ENCODE peak calls at places on chromosomes 7 and 10, in eight cellular contexts. C, I, H, S, G, P, O and A are unnamed samples. For H3K27me3 and H3K36me3, the result is how much of the 10 kb centered on the place peaks cover.

GRCh38 chr7:25968205-25968993 is 183.6 kb upstream of the NFE2L3 start:
- DNase-seq in S (no peak), H (no peak), O (no peak), P (no peak), I (peak), C (no peak), G (no peak), A (no peak)

GRCh38 chr7:143362126-143362961 is at the start of gene FAM131B:
- DNase-seq in I (no peak), H (peak), C (no peak), S (no peak), G (no peak), O (no peak), P (no peak), A (peak)

GRCh38 chr10:31630866-31631567 is 297.6 kb downstream of the ARHGAP12 start:
- DNase-seq in C (no peak), I (no peak), O (no peak), G (no peak), P (no peak), S (no peak), H (no peak), A (no peak)

GRCh38 chr10:93818086-93818485 is 60.4 kb downstream of the LGI1 start:
- DNase-seq in C (no peak), I (no peak), P (no peak), H (no peak), G (no peak), S (no peak), O (no peak), A (no peak)

GRCh38 chr7:22601812-22602568 is 102.0 kb upstream of the STEAP1B start:
- DNase-seq in P (peak), G (peak), S (no peak), H (no peak), C (no peak), I (no peak), O (no peak), A (peak)

GRCh38 chr10:3399756-3400155 is 227.2 kb upstream of the PITRM1 start:
- DNase-seq in G (no peak), P (no peak), I (no peak), C (no peak), S (no peak), O (no peak), H (no peak), A (no peak)

GRCh38 chr10:62870866-62871265 is 54.7 kb upstream of the EGR2 start:
- DNase-seq in S (no peak), G (no peak), I (no peak), P (no peak), O (no peak), H (no peak), C (no peak), A (no peak)

GRCh38 chr7:105524840-105525239 is 2.8 kb upstream of the PUS7 start:
- DNase-seq in S (no peak), G (no peak), C (no peak), I (no peak), H (no peak), P (no peak), O (no peak), A (no peak)

GRCh38 chr7:30206466-30206865 is 71.7 kb downstream of the MTURN start:
- DNase-seq in H (peak), G (peak), P (no peak), I (no peak), O (no peak), S (no peak), C (no peak), A (peak)

GRCh38 chr10:75650648-75651047 is 219.2 kb downstream of the LRMDA start:
- DNase-seq in G (no peak), P (no peak), I (no peak), H (no peak), S (no peak), O (no peak), C (no peak), A (no peak)

GRCh38 chr7:88929719-88930118 is 134.2 kb upstream of the TEX47 start:
- DNase-seq in I (no peak), C (no peak), G (no peak), O (no peak), H (no peak), P (no peak), S (no peak), A (no peak)

GRCh38 chr7:95470452-95470851 is 15.3 kb upstream of the ASB4 start:
- DNase-seq in C (no peak), G (peak), H (no peak), S (no peak), O (peak), P (no peak), I (no peak), A (peak)

GRCh38 chr7:142797342-142797798 is 26.6 kb downstream of the PRSS2 start:
- DNase-seq in C (no peak), H (no peak), P (no peak), O (no peak), I (peak), G (no peak), S (peak), A (no peak)

GRCh38 chr7:90772410-90772809 is 176.3 kb downstream of the CDK14 start:
- DNase-seq in C (no peak), G (no peak), P (no peak), S (no peak), I (no peak), H (no peak), O (no peak), A (no peak)

GRCh38 chr10:26566525-26567348 is 128.6 kb downstream of the APBB1IP start:
- DNase-seq in C (no peak), S (no peak), H (no peak), O (peak), I (peak), P (no peak), G (no peak), A (peak)

GRCh38 chr7:33534830-33535229 is 370.5 kb upstream of the BMPER start:
- DNase-seq in C (no peak), H (peak), G (no peak), S (no peak), O (peak), I (no peak), P (no peak), A (no peak)

GRCh38 chr7:18694484-18694883 is 198.9 kb downstream of the HDAC9 start:
- DNase-seq in G (no peak), O (no peak), H (no peak), S (no peak), P (no peak), C (no peak), I (no peak), A (no peak)

GRCh38 chr10:71038921-71039320 is 150.6 kb upstream of the PCBD1 start:
- DNase-seq in P (no peak), C (no peak), I (peak), S (no peak), G (no peak), O (no peak), H (no peak), A (no peak)

GRCh38 chr7:94908204-94909022 is 1.0 kb downstream of the PPP1R9A start:
- DNase-seq in S (peak), O (peak), C (no peak), I (peak), G (no peak), P (peak), H (peak), A (peak)

GRCh38 chr10:124009616-124010015 is 83.8 kb downstream of the CHST15 start:
- DNase-seq in G (no peak), H (no peak), P (no peak), C (no peak), O (no peak), S (peak), I (peak), A (peak)

GRCh38 chr10:70773965-70774809 is 11.0 kb downstream of the TBATA start:
- DNase-seq in C (no peak), H (no peak), G (no peak), P (no peak), S (no peak), O (no peak), I (peak), A (no peak)

GRCh38 chr10:124913167-124913566 is 28.8 kb upstream of the ZRANB1 start:
- DNase-seq in P (no peak), C (no peak), S (no peak), O (no peak), H (no peak), I (no peak), G (no peak), A (no peak)

GRCh38 chr10:103693070-103693811 is 162.1 kb downstream of the SH3PXD2A start:
- DNase-seq in C (no peak), O (peak), G (no peak), S (no peak), I (no peak), P (no peak), H (peak), A (no peak)

GRCh38 chr7:55502988-55503514 is 69.3 kb downstream of the VOPP1 start:
- DNase-seq in I (no peak), H (no peak), O (no peak), C (no peak), S (no peak), G (no peak), P (no peak), A (no peak)

GRCh38 chr10:22978287-22978686 is 50.4 kb downstream of the ARMC3 start:
- DNase-seq in C (no peak), I (no peak), P (no peak), G (no peak), H (no peak), S (no peak), O (no peak), A (no peak)

GRCh38 chr7:101154693-101155102 is 422 bp downstream of the AP1S1 start:
- DNase-seq in O (no peak), S (no peak), H (peak), P (no peak), C (no peak), G (no peak), I (no peak), A (peak)

GRCh38 chr7:96285579-96285978 is 36.3 kb downstream of the SLC25A13 start:
- DNase-seq in C (no peak), P (no peak), G (no peak), H (no peak), O (no peak), S (no peak), I (no peak), A (no peak)

GRCh38 chr10:27504897-27505457 is 873 bp downstream of the RAB18 start:
- DNase-seq in C (no peak), S (no peak), I (no peak), P (no peak), H (peak), G (peak), O (peak), A (no peak)

GRCh38 chr7:69698109-69698840 is 100.0 kb downstream of the AUTS2 start:
- DNase-seq in O (no peak), I (no peak), S (no peak), G (no peak), H (no peak), C (no peak), P (no peak), A (no peak)

GRCh38 chr7:69693042-69693441 is 94.8 kb downstream of the AUTS2 start:
- DNase-seq in O (no peak), H (no peak), P (no peak), C (no peak), I (no peak), S (no peak), G (no peak), A (no peak)

GRCh38 chr7:69699949-69700715 is 101.9 kb downstream of the AUTS2 start:
- DNase-seq in P (no peak), G (no peak), C (no peak), O (no peak), S (no peak), H (no peak), I (no peak), A (no peak)

GRCh38 chr7:69695998-69696657 is 97.9 kb downstream of the AUTS2 start:
- DNase-seq in O (no peak), S (no peak), H (no peak), G (no peak), C (no peak), I (no peak), P (no peak), A (no peak)

GRCh38 chr7:69696686-69697685 is 98.7 kb downstream of the AUTS2 start:
- DNase-seq in O (no peak), C (no peak), I (no peak), H (no peak), S (no peak), P (no peak), G (no peak), A (no peak)
- H3K27me3 ChIP-seq in O (under half), C (under half), I (under half), H (under half), S (under half), P (under half), G (under half), A (under half)

GRCh38 chr7:157233677-157234076 is 95.0 kb downstream of the UBE3C start:
- DNase-seq in G (no peak), H (no peak), C (no peak), S (no peak), P (no peak), I (no peak), O (no peak), A (no peak)
- H3K36me3 ChIP-seq in G (under half), H (under half), C (under half), S (under half), P (half or more), I (under half), O (under half), A (under half)

GRCh38 chr7:74522281-74522905 is 68.7 kb downstream of the GTF2IRD1 start:
- DNase-seq in G (no peak), O (no peak), S (no peak), I (no peak), P (no peak), H (no peak), C (no peak), A (no peak)
- H3K4me3 ChIP-seq in G (no peak), O (no peak), S (no peak), I (no peak), P (no peak), H (no peak), C (no peak), A (no peak)

GRCh38 chr7:157529768-157530560 is 193.2 kb downstream of the DNAJB6 start:
- DNase-seq in I (peak), O (no peak), P (no peak), S (peak), H (no peak), C (no peak), G (no peak), A (no peak)

GRCh38 chr7:157527235-157527634 is 190.4 kb downstream of the DNAJB6 start:
- DNase-seq in P (no peak), I (peak), C (no peak), G (no peak), O (no peak), S (no peak), H (no peak), A (no peak)

GRCh38 chr7:157528785-157529341 is 192.1 kb downstream of the DNAJB6 start:
- DNase-seq in O (no peak), I (peak), C (no peak), P (no peak), G (no peak), S (no peak), H (no peak), A (no peak)

GRCh38 chr7:157527686-157528085 is 190.9 kb downstream of the DNAJB6 start:
- DNase-seq in I (peak), P (no peak), C (no peak), O (no peak), H (no peak), S (no peak), G (no peak), A (no peak)

DNA sequence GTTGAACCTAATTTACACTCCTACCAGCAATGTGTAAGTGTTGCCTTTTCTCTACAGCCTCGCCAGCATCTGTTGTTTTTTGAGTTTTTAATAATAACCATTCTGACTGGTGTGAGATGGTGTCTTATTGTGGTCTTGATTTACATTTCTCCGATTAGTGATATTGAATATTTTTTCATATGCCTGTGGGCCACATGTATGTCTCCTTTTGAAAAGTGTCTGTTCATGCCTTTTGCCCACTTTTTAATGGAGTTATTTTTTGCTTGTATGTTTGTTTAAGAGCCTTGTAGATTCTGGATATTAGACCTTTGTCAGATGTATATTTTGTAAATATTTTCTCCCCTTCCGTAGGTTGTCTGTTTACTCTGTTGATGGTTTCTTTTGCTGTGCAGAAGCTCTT is 195.3 kb downstream of the DNAJB6 start:
- DNase-seq in I (no peak), S (no peak), C (no peak), H (no peak), G (no peak), O (no peak), P (no peak), A (no peak)
- H3K27me3 ChIP-seq in I (under half), S (under half), C (under half), H (under half), G (under half), O (under half), P (under half), A (under half)

DNA sequence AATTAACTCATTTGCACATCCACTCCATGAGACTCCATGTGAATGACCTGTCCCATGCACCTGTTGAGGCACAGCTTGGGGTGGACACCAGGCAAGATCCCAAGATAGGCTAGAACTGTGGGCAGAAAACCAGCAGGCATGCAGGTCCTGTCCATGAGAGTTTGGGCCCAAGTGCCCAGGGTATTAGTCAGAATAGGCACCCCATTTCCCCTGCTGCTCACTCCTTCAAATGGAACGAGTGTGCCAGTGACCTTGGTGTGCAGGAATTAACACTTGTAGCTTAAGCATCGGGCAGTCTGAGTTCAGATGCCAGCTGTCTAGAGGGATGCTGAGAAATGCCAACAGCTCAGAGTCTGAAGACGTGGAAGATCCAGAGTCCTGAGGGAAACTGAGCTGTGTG is 254.1 kb upstream of the GLI3 start:
- DNase-seq in P (no peak), G (no peak), H (no peak), C (no peak), I (no peak), S (no peak), O (no peak), A (no peak)
- H3K36me3 ChIP-seq in P (under half), G (under half), H (under half), C (under half), I (under half), S (under half), O (under half), A (under half)

DNA sequence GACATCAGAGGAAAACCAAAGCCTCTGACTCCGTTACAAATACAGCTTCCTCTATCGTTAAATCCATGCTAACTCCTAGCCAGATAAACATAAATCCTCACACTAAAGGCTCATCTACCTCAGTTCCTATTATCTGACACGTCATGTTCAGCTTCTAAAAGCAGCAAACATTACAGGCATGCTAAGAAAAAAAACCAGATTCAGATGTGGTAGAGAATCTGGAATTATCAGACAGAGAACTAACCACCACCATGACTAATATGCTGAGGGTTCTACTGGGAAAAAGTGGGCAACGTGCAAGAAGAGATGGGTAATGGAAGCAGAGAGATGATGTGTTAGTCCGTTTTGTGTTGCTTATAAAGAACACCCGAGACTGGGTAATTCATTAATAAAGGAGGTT is 48.5 kb downstream of the BRI3 start:
- DNase-seq in I (no peak), C (no peak), P (no peak), H (peak), O (peak), S (no peak), G (no peak), A (no peak)
- H3K4me3 ChIP-seq in I (no peak), C (no peak), P (no peak), H (no peak), O (no peak), S (no peak), G (no peak), A (no peak)

DNA sequence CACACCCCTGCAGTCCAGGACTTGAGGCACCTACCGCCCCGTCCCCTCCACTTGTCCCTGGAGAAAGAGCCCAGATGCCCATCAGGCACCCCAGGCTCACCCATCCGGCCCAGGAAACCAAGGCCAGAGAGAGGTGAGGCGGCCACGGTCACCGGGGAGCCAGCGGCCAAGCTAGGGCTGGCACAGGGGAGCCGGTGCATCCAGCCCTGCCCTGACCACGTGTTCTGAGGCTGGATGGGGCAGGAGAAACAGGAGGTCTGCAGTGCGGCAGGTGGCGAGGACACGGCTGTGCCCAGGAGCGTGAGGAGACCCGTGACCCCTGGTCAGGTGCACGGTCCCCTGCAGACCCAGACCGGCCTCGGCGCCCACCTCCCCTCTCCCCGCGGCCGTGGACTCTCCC is 27.6 kb downstream of the UNCX start:
- DNase-seq in O (no peak), C (no peak), S (no peak), G (no peak), I (peak), H (no peak), P (no peak), A (no peak)
- H3K27me3 ChIP-seq in O (under half), C (under half), S (half or more), G (under half), I (under half), H (under half), P (half or more), A (under half)